ENCODE peak calls at places on chromosomes 11 and 22, in six cellular contexts. Z is AG10803, L is left ventricle myocardium inferior, B is PC-9, C is AG09309, O is colonic mucosa. V is an unnamed sample.
A peak's percentile ranks its signal among the peaks of the same experiment; 100 is the strongest.

GRCh38 chr11:34242037-34242625 is 115.7 kb downstream of the ABTB2 start:
- DNase-seq in B (peak; percentile 38), O (no peak), Z (no peak), C (no peak), L (no peak), V (peak; percentile 82)

GRCh38 chr22:36536717-36537116 is 7.8 kb upstream of the EIF3D start:
- DNase-seq in Z (no peak), C (no peak), O (no peak), B (no peak), L (no peak), V (no peak)

GRCh38 chr11:35142481-35143207 is 3.7 kb downstream of the CD44 start:
- DNase-seq in O (peak; percentile 58), B (peak; percentile 34), C (no peak), L (no peak), Z (peak; percentile 78), V (no peak)

GRCh38 chr11:21561589-21561988 is 631.3 kb upstream of the ANO5 start:
- DNase-seq in Z (no peak), C (no peak), O (no peak), L (no peak), B (no peak), V (no peak)

GRCh38 chr11:31412946-31413345 is 43.3 kb downstream of the DNAJC24 start:
- DNase-seq in B (no peak), L (no peak), O (no peak), C (peak; percentile 13), Z (peak; percentile 62), V (no peak)

GRCh38 chr11:67213251-67213650 is 53.0 kb upstream of the GRK2 start:
- DNase-seq in O (no peak), Z (no peak), L (no peak), B (no peak), C (no peak), V (no peak)

GRCh38 chr11:72227316-72228228 is 3.0 kb downstream of the INPPL1 start:
- DNase-seq in O (no peak), B (no peak), L (no peak), Z (peak; percentile 23), C (no peak), V (peak; percentile 60)

GRCh38 chr11:94791216-94791889 is 23.2 kb downstream of the AMOTL1 start:
- DNase-seq in O (no peak), B (no peak), C (no peak), Z (no peak), L (no peak), V (no peak)

GRCh38 chr11:100980156-100980555 is 149.5 kb downstream of the PGR start:
- DNase-seq in L (no peak), O (no peak), Z (no peak), C (no peak), B (no peak), V (no peak)

GRCh38 chr11:94922675-94923347 is 50.5 kb downstream of the CWC15 start:
- DNase-seq in B (no peak), Z (no peak), O (no peak), L (no peak), C (no peak), V (no peak)

GRCh38 chr22:43537019-43537585 is 125.3 kb downstream of the MPPED1 start:
- DNase-seq in O (no peak), C (no peak), B (no peak), Z (no peak), L (no peak), V (peak; percentile 45)

GRCh38 chr11:114290503-114291239 is 5.5 kb upstream of the NNMT start:
- DNase-seq in B (no peak), Z (peak; percentile 87), L (no peak), O (no peak), C (no peak), V (no peak)

GRCh38 chr11:104663190-104664140 is 234.8 kb downstream of the CASP12 start:
- DNase-seq in C (no peak), L (no peak), O (no peak), Z (peak; percentile 1), B (no peak), V (no peak)

GRCh38 chr11:15224466-15224865 is 109.7 kb downstream of the INSC start:
- DNase-seq in Z (no peak), C (no peak), L (no peak), B (no peak), O (no peak), V (no peak)

GRCh38 chr11:20026629-20027545 is 133.4 kb downstream of the DBX1 start:
- DNase-seq in Z (no peak), B (peak; percentile 83), L (no peak), C (no peak), O (no peak), V (peak; percentile 87)

GRCh38 chr11:27718853-27719574 is 18.8 kb upstream of the BDNF start:
- DNase-seq in O (peak; percentile 17), C (no peak), L (peak; percentile 22), B (peak; percentile 46), Z (peak; percentile 66), V (peak; percentile 63)

GRCh38 chr22:19810381-19811141 is 44.1 kb downstream of the GNB1L start:
- DNase-seq in O (no peak), B (no peak), L (no peak), Z (peak; percentile 91), C (peak; percentile 28), V (peak; percentile 76)

GRCh38 chr11:877565-877964 is 33.0 kb downstream of the CHID1 start:
- DNase-seq in B (no peak), O (no peak), C (no peak), Z (no peak), L (no peak), V (no peak)

GRCh38 chr11:119700536-119701346 is 28.3 kb downstream of the NECTIN1 start:
- DNase-seq in Z (no peak), O (no peak), C (no peak), B (no peak), L (no peak), V (no peak)

GRCh38 chr22:37206118-37206840 is 6.0 kb downstream of the SSTR3 start:
- DNase-seq in Z (no peak), C (no peak), B (no peak), L (no peak), O (no peak), V (peak; percentile 65)

GRCh38 chr11:101323997-101324396 is 194.4 kb upstream of the PGR start:
- DNase-seq in C (no peak), L (no peak), O (no peak), Z (no peak), B (no peak), V (no peak)

GRCh38 chr11:16002942-16003341 is 353.4 kb downstream of the SOX6 start:
- DNase-seq in L (no peak), C (no peak), Z (no peak), B (no peak), O (no peak), V (no peak)

GRCh38 chr11:19924321-19925115 is 211.9 kb downstream of the NAV2 start:
- DNase-seq in B (no peak), O (no peak), C (no peak), L (no peak), Z (no peak), V (no peak)

GRCh38 chr22:27820896-27821866 is 19.6 kb upstream of the MN1 start:
- DNase-seq in O (no peak), B (no peak), L (no peak), C (no peak), Z (no peak), V (no peak)

GRCh38 chr11:27514558-27514957 is 8.0 kb upstream of the LIN7C start:
- DNase-seq in B (no peak), O (no peak), Z (peak; percentile 89), L (no peak), C (no peak), V (no peak)

GRCh38 chr11:73225001-73225686 is 7.1 kb downstream of the P2RY2 start:
- DNase-seq in Z (no peak), B (peak; percentile 73), O (no peak), C (no peak), L (no peak), V (peak; percentile 21)

GRCh38 chr11:5992604-5993251 is 5.9 kb upstream of the OR52L1 start:
- DNase-seq in C (peak; percentile 1), L (no peak), O (no peak), Z (peak; percentile 26), B (no peak), V (no peak)

GRCh38 chr11:12746593-12747097 is 72.4 kb downstream of the TEAD1 start:
- DNase-seq in O (no peak), Z (peak; percentile 29), L (peak; percentile 71), B (peak; percentile 85), C (no peak), V (peak; percentile 91)
- TF ChIP-seq CTCF in O (no peak), Z (no peak), L (peak; percentile 30), B (no peak), C (no peak), V (no peak)

GRCh38 chr22:29480512-29481264 is 670 bp downstream of the NEFH start:
- DNase-seq in B (peak; percentile 54), Z (peak; percentile 35), L (peak; percentile 16), C (no peak), O (no peak), V (no peak)
- TF ChIP-seq CTCF in B (no peak), Z (no peak), L (peak; percentile 17), C (no peak), O (no peak), V (no peak)

GRCh38 chr11:115501895-115502589 is 2.2 kb downstream of the CADM1 start:
- DNase-seq in O (no peak), B (no peak), C (no peak), L (no peak), Z (no peak), V (no peak)

GRCh38 chr11:115504279-115505158 is at the start of gene CADM1:
- DNase-seq in L (peak; percentile 92), B (no peak), O (peak; percentile 91), Z (peak; percentile 76), C (peak; percentile 66), V (peak; percentile 98)

GRCh38 chr11:115503886-115504278 is 333 bp downstream of the CADM1 start:
- DNase-seq in O (no peak), B (no peak), Z (no peak), C (no peak), L (no peak), V (no peak)

GRCh38 chr11:115502636-115503082 is 1.6 kb downstream of the CADM1 start:
- DNase-seq in L (no peak), Z (no peak), B (no peak), C (no peak), O (no peak), V (no peak)

GRCh38 chr11:115503083-115503885 is 931 bp downstream of the CADM1 start:
- DNase-seq in L (peak; percentile 61), B (no peak), Z (peak; percentile 39), C (no peak), O (peak; percentile 67), V (peak; percentile 90)
- TF ChIP-seq CTCF in L (peak; percentile 61), B (no peak), Z (peak; percentile 36), C (peak; percentile 32), O (no peak), V (peak; percentile 47)

GRCh38 chr22:41511521-41511968 is 32.7 kb downstream of the POLR3H start:
- DNase-seq in Z (no peak), L (no peak), O (no peak), B (no peak), C (no peak), V (no peak)

GRCh38 chr22:41507330-41508063 is 36.8 kb downstream of the POLR3H start:
- DNase-seq in B (no peak), L (no peak), O (no peak), C (no peak), Z (no peak), V (no peak)

GRCh38 chr22:41512421-41513194 is 31.7 kb downstream of the POLR3H start:
- DNase-seq in Z (peak; percentile 50), C (no peak), O (no peak), L (peak; percentile 46), B (peak; percentile 74), V (no peak)

GRCh38 chr22:41504397-41504796 is 35.5 kb downstream of the ACO2 start:
- DNase-seq in L (peak; percentile 61), O (no peak), B (no peak), C (no peak), Z (peak; percentile 55), V (no peak)

GRCh38 chr22:41508770-41509170 is 35.5 kb downstream of the POLR3H start:
- DNase-seq in Z (no peak), O (no peak), B (no peak), C (no peak), L (peak; percentile 60), V (no peak)
- TF ChIP-seq CTCF in Z (no peak), O (no peak), B (no peak), C (no peak), L (peak; percentile 29), V (no peak)

V was measured in kidney.